ENCODE peak calls at places on chromosomes 12 and 14, in ten cellular contexts. One of them, this sample, is unnamed.

GRCh38 chr14:24340606-24341005 is 815 bp upstream of the RIPK3 start:
- DNase-seq in fibroblast of pulmonary artery: no peak
- DNase-seq in tibial artery: no peak
- DNase-seq in adrenal gland: no peak
- DNase-seq in cardiac muscle cell: no peak
- DNase-seq in GM12865: no peak
- DNase-seq in BJ: no peak
- DNase-seq in Panc1: no peak
- DNase-seq in OCI-LY7: no peak
- DNase-seq in vagina: no peak
- DNase-seq in this sample: no peak

GRCh38 chr12:30631710-30632109 is 64.0 kb downstream of the IPO8 start:
- DNase-seq in fibroblast of pulmonary artery: no peak
- DNase-seq in tibial artery: no peak
- DNase-seq in adrenal gland: no peak
- DNase-seq in cardiac muscle cell: no peak
- DNase-seq in GM12865: no peak
- DNase-seq in BJ: no peak
- DNase-seq in Panc1: no peak
- DNase-seq in OCI-LY7: no peak
- DNase-seq in vagina: no peak
- DNase-seq in this sample: no peak

GRCh38 chr12:87117516-87117915 is 861.3 kb upstream of the MGAT4C start:
- DNase-seq in fibroblast of pulmonary artery: no peak
- DNase-seq in tibial artery: no peak
- DNase-seq in adrenal gland: no peak
- DNase-seq in cardiac muscle cell: no peak
- DNase-seq in GM12865: no peak
- DNase-seq in BJ: no peak
- DNase-seq in Panc1: no peak
- DNase-seq in OCI-LY7: no peak
- DNase-seq in vagina: no peak
- DNase-seq in this sample: no peak

GRCh38 chr12:22882559-22882958 is 257.6 kb downstream of the ETNK1 start:
- DNase-seq in fibroblast of pulmonary artery: no peak
- DNase-seq in tibial artery: no peak
- DNase-seq in adrenal gland: no peak
- DNase-seq in cardiac muscle cell: no peak
- DNase-seq in GM12865: no peak
- DNase-seq in BJ: no peak
- DNase-seq in Panc1: no peak
- DNase-seq in OCI-LY7: no peak
- DNase-seq in vagina: no peak
- DNase-seq in this sample: no peak

GRCh38 chr12:69275471-69275891 is 36.1 kb downstream of the CPSF6 start:
- DNase-seq in fibroblast of pulmonary artery: peak; percentile 31
- DNase-seq in tibial artery: no peak
- DNase-seq in adrenal gland: no peak
- DNase-seq in cardiac muscle cell: peak; percentile 21
- DNase-seq in GM12865: no peak
- DNase-seq in BJ: no peak
- DNase-seq in Panc1: no peak
- DNase-seq in OCI-LY7: no peak
- DNase-seq in vagina: no peak
- DNase-seq in this sample: no peak

GRCh38 chr12:4031703-4032291 is 158.6 kb upstream of the PARP11 start:
- DNase-seq in fibroblast of pulmonary artery: peak; percentile 22
- DNase-seq in tibial artery: peak; percentile 55
- DNase-seq in adrenal gland: peak; percentile 50
- DNase-seq in cardiac muscle cell: no peak
- DNase-seq in GM12865: no peak
- DNase-seq in BJ: no peak
- DNase-seq in Panc1: no peak
- DNase-seq in OCI-LY7: no peak
- DNase-seq in vagina: no peak
- DNase-seq in this sample: no peak

GRCh38 chr12:81639196-81639595 is 120.0 kb downstream of the PPFIA2 start:
- DNase-seq in fibroblast of pulmonary artery: no peak
- DNase-seq in tibial artery: no peak
- DNase-seq in adrenal gland: no peak
- DNase-seq in cardiac muscle cell: no peak
- DNase-seq in GM12865: no peak
- DNase-seq in BJ: no peak
- DNase-seq in Panc1: no peak
- DNase-seq in OCI-LY7: no peak
- DNase-seq in vagina: no peak
- DNase-seq in this sample: no peak

GRCh38 chr14:26528415-26529182 is 69.2 kb downstream of the NOVA1 start:
- DNase-seq in fibroblast of pulmonary artery: peak; percentile 75
- DNase-seq in tibial artery: peak; percentile 66
- DNase-seq in adrenal gland: no peak
- DNase-seq in cardiac muscle cell: no peak
- DNase-seq in GM12865: no peak
- DNase-seq in BJ: no peak
- DNase-seq in Panc1: no peak
- DNase-seq in OCI-LY7: no peak
- DNase-seq in vagina: no peak
- DNase-seq in this sample: no peak

GRCh38 chr12:119157528-119157927 is 21.2 kb upstream of the HSPB8 start:
- DNase-seq in fibroblast of pulmonary artery: no peak
- DNase-seq in tibial artery: no peak
- DNase-seq in adrenal gland: no peak
- DNase-seq in cardiac muscle cell: no peak
- DNase-seq in GM12865: no peak
- DNase-seq in BJ: no peak
- DNase-seq in Panc1: no peak
- DNase-seq in OCI-LY7: no peak
- DNase-seq in vagina: no peak
- DNase-seq in this sample: no peak

GRCh38 chr12:77210724-77211123 is 145.4 kb upstream of the E2F7 start:
- DNase-seq in fibroblast of pulmonary artery: no peak
- DNase-seq in tibial artery: no peak
- DNase-seq in adrenal gland: no peak
- DNase-seq in cardiac muscle cell: no peak
- DNase-seq in GM12865: no peak
- DNase-seq in BJ: no peak
- DNase-seq in Panc1: no peak
- DNase-seq in OCI-LY7: no peak
- DNase-seq in vagina: no peak
- DNase-seq in this sample: no peak

GRCh38 chr12:92094751-92095161 is 50.9 kb downstream of the BTG1 start:
- DNase-seq in fibroblast of pulmonary artery: peak; percentile 35
- DNase-seq in tibial artery: no peak
- DNase-seq in adrenal gland: no peak
- DNase-seq in cardiac muscle cell: no peak
- DNase-seq in GM12865: no peak
- DNase-seq in BJ: no peak
- DNase-seq in Panc1: no peak
- DNase-seq in OCI-LY7: no peak
- DNase-seq in vagina: no peak
- DNase-seq in this sample: no peak

GRCh38 chr12:116135209-116135930 is 142.1 kb downstream of the MED13L start:
- DNase-seq in fibroblast of pulmonary artery: peak; percentile 69
- DNase-seq in tibial artery: no peak
- DNase-seq in adrenal gland: peak; percentile 64
- DNase-seq in cardiac muscle cell: no peak
- DNase-seq in GM12865: no peak
- DNase-seq in BJ: no peak
- DNase-seq in Panc1: no peak
- DNase-seq in OCI-LY7: no peak
- DNase-seq in vagina: no peak
- DNase-seq in this sample: no peak

GRCh38 chr14:35406811-35407630 is 2.5 kb upstream of the NFKBIA start:
- DNase-seq in fibroblast of pulmonary artery: peak; percentile 80
- DNase-seq in tibial artery: no peak
- DNase-seq in adrenal gland: peak; percentile 44
- DNase-seq in cardiac muscle cell: peak; percentile 63
- DNase-seq in GM12865: peak; percentile 61
- DNase-seq in BJ: no peak
- DNase-seq in Panc1: no peak
- DNase-seq in OCI-LY7: peak; percentile 77
- DNase-seq in vagina: no peak
- DNase-seq in this sample: no peak

GRCh38 chr12:49547090-49547690 is 8.4 kb downstream of the KCNH3 start:
- DNase-seq in fibroblast of pulmonary artery: no peak
- DNase-seq in tibial artery: no peak
- DNase-seq in adrenal gland: no peak
- DNase-seq in cardiac muscle cell: no peak
- DNase-seq in GM12865: no peak
- DNase-seq in BJ: no peak
- DNase-seq in Panc1: no peak
- DNase-seq in OCI-LY7: no peak
- DNase-seq in vagina: no peak
- DNase-seq in this sample: no peak

GRCh38 chr12:49548822-49549648 is 10.2 kb downstream of the KCNH3 start:
- DNase-seq in fibroblast of pulmonary artery: no peak
- DNase-seq in tibial artery: no peak
- DNase-seq in adrenal gland: no peak
- DNase-seq in cardiac muscle cell: peak; percentile 53
- DNase-seq in GM12865: no peak
- DNase-seq in BJ: no peak
- DNase-seq in Panc1: no peak
- DNase-seq in OCI-LY7: no peak
- DNase-seq in vagina: no peak
- DNase-seq in this sample: no peak

GRCh38 chr12:49546481-49546880 is 7.7 kb downstream of the KCNH3 start:
- DNase-seq in fibroblast of pulmonary artery: no peak
- DNase-seq in tibial artery: no peak
- DNase-seq in adrenal gland: no peak
- DNase-seq in cardiac muscle cell: no peak
- DNase-seq in GM12865: no peak
- DNase-seq in BJ: no peak
- DNase-seq in Panc1: no peak
- DNase-seq in OCI-LY7: no peak
- DNase-seq in vagina: no peak
- DNase-seq in this sample: no peak

GRCh38 chr12:49549735-49550710 is 11.2 kb downstream of the KCNH3 start:
- DNase-seq in fibroblast of pulmonary artery: no peak
- DNase-seq in tibial artery: no peak
- DNase-seq in adrenal gland: no peak
- DNase-seq in cardiac muscle cell: no peak
- DNase-seq in GM12865: no peak
- DNase-seq in BJ: no peak
- DNase-seq in Panc1: no peak
- DNase-seq in OCI-LY7: peak; percentile 32
- DNase-seq in vagina: no peak
- DNase-seq in this sample: no peak

DNA sequence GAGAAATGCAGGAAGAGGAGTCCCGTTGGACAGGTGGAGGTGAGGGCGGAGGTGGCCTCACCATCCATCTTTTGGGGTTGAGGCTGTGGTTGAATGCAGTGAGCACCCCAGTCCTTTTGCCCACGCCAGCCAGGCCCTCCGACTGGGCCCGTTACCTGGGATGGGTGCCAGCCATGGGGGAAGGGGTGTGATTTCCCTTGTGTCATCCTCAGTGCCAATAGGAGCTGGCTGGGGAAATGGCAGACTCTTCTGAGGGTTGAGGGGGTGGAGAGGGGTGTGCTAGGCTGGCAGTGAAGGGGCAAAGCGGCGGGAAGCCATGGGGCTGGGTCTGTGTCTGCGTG is 9.6 kb downstream of the KCNH3 start:
- DNase-seq in fibroblast of pulmonary artery: no peak
- DNase-seq in tibial artery: no peak
- DNase-seq in adrenal gland: no peak
- DNase-seq in cardiac muscle cell: no peak
- DNase-seq in GM12865: no peak
- DNase-seq in BJ: no peak
- DNase-seq in Panc1: no peak
- DNase-seq in OCI-LY7: no peak
- DNase-seq in vagina: no peak
- DNase-seq in this sample: no peak
- H3K4me3 ChIP-seq in fibroblast of pulmonary artery: no peak overlapping the region
- H3K4me3 ChIP-seq in tibial artery: peak overlapping the region; percentile 44
- H3K4me3 ChIP-seq in adrenal gland: no peak overlapping the region
- H3K4me3 ChIP-seq in cardiac muscle cell: no peak overlapping the region
- H3K4me3 ChIP-seq in GM12865: no peak overlapping the region
- H3K4me3 ChIP-seq in BJ: no peak overlapping the region
- H3K4me3 ChIP-seq in Panc1: no peak overlapping the region
- H3K4me3 ChIP-seq in OCI-LY7: no peak overlapping the region
- H3K4me3 ChIP-seq in vagina: peak overlapping the region; percentile 43
- H3K4me3 ChIP-seq in this sample: no peak overlapping the region

GRCh38 chr12:57895337-57896138 is 45.8 kb upstream of the ATP23 start:
- DNase-seq in fibroblast of pulmonary artery: no peak
- DNase-seq in tibial artery: no peak
- DNase-seq in adrenal gland: no peak
- DNase-seq in cardiac muscle cell: no peak
- DNase-seq in GM12865: no peak
- DNase-seq in BJ: no peak
- DNase-seq in Panc1: no peak
- DNase-seq in OCI-LY7: peak; percentile 49
- DNase-seq in vagina: no peak
- DNase-seq in this sample: no peak
- H3K4me3 ChIP-seq in fibroblast of pulmonary artery: no peak overlapping the region
- H3K4me3 ChIP-seq in tibial artery: peak overlapping the region; percentile 74
- H3K4me3 ChIP-seq in adrenal gland: no peak overlapping the region
- H3K4me3 ChIP-seq in cardiac muscle cell: no peak overlapping the region
- H3K4me3 ChIP-seq in GM12865: no peak overlapping the region
- H3K4me3 ChIP-seq in BJ: no peak overlapping the region
- H3K4me3 ChIP-seq in Panc1: no peak overlapping the region
- H3K4me3 ChIP-seq in OCI-LY7: peak overlapping the region; percentile 59
- H3K4me3 ChIP-seq in vagina: peak overlapping the region; percentile 77
- H3K4me3 ChIP-seq in this sample: no peak overlapping the region

GRCh38 chr12:132740652-132741051 is 21.0 kb downstream of the ANKLE2 start:
- DNase-seq in fibroblast of pulmonary artery: no peak
- DNase-seq in tibial artery: no peak
- DNase-seq in adrenal gland: no peak
- DNase-seq in cardiac muscle cell: no peak
- DNase-seq in GM12865: no peak
- DNase-seq in BJ: no peak
- DNase-seq in Panc1: no peak
- DNase-seq in OCI-LY7: no peak
- DNase-seq in vagina: no peak
- DNase-seq in this sample: no peak
- H3K4me3 ChIP-seq in fibroblast of pulmonary artery: no peak overlapping the region
- H3K4me3 ChIP-seq in tibial artery: no peak overlapping the region
- H3K4me3 ChIP-seq in adrenal gland: no peak overlapping the region
- H3K4me3 ChIP-seq in cardiac muscle cell: no peak overlapping the region
- H3K4me3 ChIP-seq in GM12865: no peak overlapping the region
- H3K4me3 ChIP-seq in BJ: no peak overlapping the region
- H3K4me3 ChIP-seq in Panc1: no peak overlapping the region
- H3K4me3 ChIP-seq in OCI-LY7: no peak overlapping the region
- H3K4me3 ChIP-seq in vagina: no peak overlapping the region
- H3K4me3 ChIP-seq in this sample: no peak overlapping the region

DNA sequence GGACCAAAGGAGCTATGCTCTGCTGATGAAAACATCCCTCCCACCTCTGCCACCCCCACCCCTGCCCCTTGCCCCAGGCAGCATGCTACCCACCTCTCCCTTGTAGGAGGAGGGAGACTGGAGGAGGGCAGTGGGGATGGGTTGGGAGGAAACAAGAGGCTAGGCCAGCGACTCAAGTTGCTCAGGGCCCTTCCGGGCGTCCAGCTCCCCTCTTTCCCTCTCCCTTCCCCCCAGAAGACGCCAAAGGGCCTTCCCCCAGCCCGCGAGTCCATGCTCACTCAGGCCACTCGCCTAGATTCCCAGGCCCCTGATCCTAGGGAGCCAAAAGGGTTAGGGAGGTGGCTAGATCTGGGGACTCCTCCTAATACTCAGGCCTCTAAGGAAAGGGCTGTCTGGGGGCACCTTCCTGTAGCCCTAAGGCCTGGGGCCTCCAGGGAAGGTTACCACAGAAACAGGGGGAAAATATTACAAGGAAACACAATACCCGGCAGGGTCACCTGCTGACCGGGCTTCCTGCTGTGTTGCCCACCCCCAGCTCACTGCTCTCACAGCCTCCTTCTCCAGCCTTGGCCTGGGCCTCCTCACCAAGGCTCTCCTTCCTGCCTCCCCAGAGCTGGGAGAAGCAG is 2.9 kb downstream of the HDAC7 start:
- DNase-seq in fibroblast of pulmonary artery: peak; percentile 39
- DNase-seq in tibial artery: no peak
- DNase-seq in adrenal gland: no peak
- DNase-seq in cardiac muscle cell: no peak
- DNase-seq in GM12865: no peak
- DNase-seq in BJ: no peak
- DNase-seq in Panc1: no peak
- DNase-seq in OCI-LY7: no peak
- DNase-seq in vagina: no peak
- DNase-seq in this sample: no peak
- H3K4me3 ChIP-seq in fibroblast of pulmonary artery: peak overlapping the region; percentile 92
- H3K4me3 ChIP-seq in tibial artery: peak overlapping the region; percentile 62
- H3K4me3 ChIP-seq in adrenal gland: no peak overlapping the region
- H3K4me3 ChIP-seq in cardiac muscle cell: no peak overlapping the region
- H3K4me3 ChIP-seq in GM12865: no peak overlapping the region
- H3K4me3 ChIP-seq in BJ: peak overlapping the region; percentile 68
- H3K4me3 ChIP-seq in Panc1: peak overlapping the region; percentile 63
- H3K4me3 ChIP-seq in OCI-LY7: peak overlapping the region; percentile 83
- H3K4me3 ChIP-seq in vagina: peak overlapping the region; percentile 96
- H3K4me3 ChIP-seq in this sample: peak overlapping the region; percentile 84

This sample was measured in AG04449.